ENCODE peak calls at places on chromosomes 11 and 22, in eight cellular contexts. G is GM12865, A is astrocyte of the spinal cord, X is colonic mucosa, N is cardiac fibroblast, B is fibroblast of villous mesenchyme, L is GM12864, O is neural crest cell. C is an unnamed sample.

GRCh38 chr22:36369922-36370781 is 17.6 kb downstream of the MYH9 start:
- DNase-seq in G (no peak), A (peak), X (peak), N (peak), B (no peak), L (no peak), O (no peak), C (no peak)

GRCh38 chr11:6979365-6979764 is 40.8 kb downstream of the ZNF214 start:
- DNase-seq in G (no peak), A (no peak), X (no peak), N (peak), B (peak), L (no peak), O (no peak), C (no peak)

GRCh38 chr11:34213366-34213765 is 107.9 kb downstream of the NAT10 start:
- DNase-seq in G (no peak), A (peak), X (no peak), N (peak), B (no peak), L (no peak), O (no peak), C (no peak)

GRCh38 chr11:12454782-12455181 is 77.4 kb downstream of the PARVA start:
- DNase-seq in G (no peak), A (peak), X (no peak), N (peak), B (peak), L (no peak), O (no peak), C (no peak)

GRCh38 chr22:37166675-37167066 is 17.0 kb upstream of the IL2RB start:
- DNase-seq in G (peak), A (peak), X (peak), N (peak), B (peak), L (peak), O (peak), C (peak)

GRCh38 chr11:87422566-87422965 is 384.8 kb downstream of the TMEM135 start:
- DNase-seq in G (no peak), A (no peak), X (no peak), N (no peak), B (no peak), L (no peak), O (no peak), C (no peak)

GRCh38 chr11:2762451-2762850 is 62.7 kb upstream of the KCNQ1OT1 start:
- DNase-seq in G (no peak), A (no peak), X (peak), N (no peak), B (no peak), L (no peak), O (no peak), C (no peak)

GRCh38 chr11:9260182-9261146 is 4.7 kb downstream of the DENND5A start:
- DNase-seq in G (peak), A (no peak), X (no peak), N (peak), B (no peak), L (peak), O (no peak), C (no peak)

GRCh38 chr11:9014826-9015225 is 11.0 kb upstream of the NRIP3 start:
- DNase-seq in G (no peak), A (no peak), X (no peak), N (no peak), B (no peak), L (no peak), O (no peak), C (no peak)

GRCh38 chr11:26331911-26332571 is at the start of gene ANO3:
- DNase-seq in G (peak), A (peak), X (peak), N (peak), B (peak), L (no peak), O (peak), C (peak)

GRCh38 chr11:60852639-60853468 is 2.9 kb downstream of the PTGDR2 start:
- DNase-seq in G (no peak), A (no peak), X (no peak), N (no peak), B (no peak), L (no peak), O (no peak), C (no peak)

GRCh38 chr11:2180775-2181370 is 9.3 kb upstream of the TH start:
- DNase-seq in G (no peak), A (no peak), X (no peak), N (peak), B (no peak), L (no peak), O (no peak), C (no peak)

GRCh38 chr11:84471501-84471900 is 1155.6 kb downstream of the DLG2 start:
- DNase-seq in G (no peak), A (no peak), X (no peak), N (no peak), B (no peak), L (no peak), O (no peak), C (no peak)

GRCh38 chr11:30852091-30852490 is 265.9 kb upstream of the MPPED2 start:
- DNase-seq in G (no peak), A (no peak), X (no peak), N (no peak), B (no peak), L (no peak), O (no peak), C (no peak)

GRCh38 chr11:67418476-67419281 is 3.2 kb downstream of the CARNS1 start:
- DNase-seq in G (no peak), A (no peak), X (no peak), N (no peak), B (no peak), L (no peak), O (no peak), C (no peak)

GRCh38 chr11:58999291-58999680 is 60.0 kb downstream of the GLYATL1 start:
- DNase-seq in G (peak), A (no peak), X (peak), N (no peak), B (no peak), L (no peak), O (no peak), C (no peak)

GRCh38 chr11:59000007-59000406 is 60.7 kb downstream of the GLYATL1 start:
- DNase-seq in G (no peak), A (no peak), X (no peak), N (peak), B (no peak), L (no peak), O (no peak), C (no peak)

GRCh38 chr11:58994171-58994570 is 54.9 kb downstream of the GLYATL1 start:
- DNase-seq in G (peak), A (no peak), X (no peak), N (no peak), B (no peak), L (no peak), O (no peak), C (no peak)

DNA sequence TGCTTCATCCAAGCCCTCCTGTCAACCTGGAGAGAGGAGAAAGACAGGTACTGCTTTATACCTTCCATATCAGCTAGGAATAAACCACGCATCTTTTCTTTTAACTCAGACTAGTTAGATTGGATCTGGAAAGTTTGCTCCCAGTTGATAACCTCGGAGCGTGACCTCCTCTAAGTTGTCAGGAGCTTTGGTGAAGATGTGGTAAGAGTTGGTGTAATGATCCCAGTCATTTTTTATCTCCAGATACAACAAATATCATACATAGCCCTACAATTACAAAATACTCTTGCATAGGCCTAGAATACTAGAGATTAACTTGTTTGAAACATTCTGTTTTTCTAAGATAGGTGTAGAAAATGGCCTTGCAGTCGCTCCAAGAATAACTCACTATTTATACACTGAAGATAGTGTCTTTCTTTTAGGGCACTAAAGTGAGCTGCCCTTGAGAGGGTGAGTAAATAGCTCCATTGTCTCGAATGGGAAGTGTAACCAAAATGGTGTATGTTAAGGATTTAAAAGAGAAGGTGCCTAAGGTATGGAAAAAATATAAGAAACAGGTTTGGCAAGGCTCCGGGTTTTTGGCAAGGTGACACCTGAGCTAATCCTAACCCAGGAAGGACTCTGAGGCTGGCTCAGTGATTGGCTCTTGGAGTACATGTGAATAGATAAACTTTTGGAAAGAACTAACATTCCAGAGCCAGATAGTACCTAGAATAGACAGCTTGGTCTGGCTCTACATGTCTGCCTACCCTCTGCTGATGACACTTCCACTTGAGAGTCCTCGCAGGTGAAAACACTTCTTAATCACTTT is 59.4 kb downstream of the GLYATL1 start:
- DNase-seq in G (no peak), A (no peak), X (no peak), N (no peak), B (no peak), L (no peak), O (no peak), C (no peak)
- TF ChIP-seq CTCF in G (no peak), A (no peak), X (no peak), N (no peak), B (no peak), L (no peak), O (no peak), C (no peak)

DNA sequence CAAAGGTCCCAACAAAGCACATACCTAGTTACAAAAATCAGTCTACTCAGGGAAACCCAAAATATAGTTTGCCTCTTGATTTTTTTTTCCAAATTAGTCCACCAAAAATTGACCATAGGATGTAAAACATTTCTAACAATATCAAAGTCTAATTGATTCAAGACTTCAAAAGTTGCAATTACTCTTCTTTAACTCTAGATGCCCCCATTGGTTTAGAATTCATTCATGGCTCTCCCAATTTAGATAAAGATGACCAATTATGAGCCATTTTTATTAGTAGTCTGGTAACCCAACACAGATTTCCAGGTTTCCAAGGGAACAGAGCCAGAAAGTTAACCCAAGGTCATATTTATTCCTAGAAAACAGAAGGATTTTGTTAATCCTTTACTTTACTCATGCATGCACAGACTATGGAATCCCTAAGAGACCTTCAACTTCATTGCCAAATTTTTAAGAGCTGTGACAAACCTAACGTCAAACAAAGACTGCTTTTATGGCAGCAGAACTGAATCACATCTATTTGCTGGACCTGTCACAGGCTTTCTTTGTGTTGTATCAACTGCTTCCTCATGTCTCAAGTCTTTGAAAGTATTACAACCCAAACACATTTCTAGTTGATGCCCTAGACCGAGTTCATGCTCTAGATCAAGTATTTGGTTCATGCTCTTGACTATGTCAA is 55.3 kb downstream of the C22orf42 start:
- DNase-seq in G (no peak), A (no peak), X (no peak), N (peak), B (peak), L (no peak), O (no peak), C (no peak)
- TF ChIP-seq CTCF in G (peak), A (no peak), X (no peak), N (peak), B (peak), L (peak), O (peak), C (peak)

GRCh38 chr11:130243816-130244215 is 70.9 kb downstream of the ZBTB44 start:
- DNase-seq in G (peak), A (no peak), X (no peak), N (no peak), B (peak), L (no peak), O (no peak), C (peak)

GRCh38 chr11:130246270-130246669 is 68.4 kb downstream of the ZBTB44 start:
- DNase-seq in G (no peak), A (no peak), X (no peak), N (no peak), B (no peak), L (no peak), O (no peak), C (no peak)

GRCh38 chr11:130237282-130238006 is 77.3 kb downstream of the ZBTB44 start:
- DNase-seq in G (peak), A (no peak), X (no peak), N (no peak), B (no peak), L (no peak), O (no peak), C (no peak)

GRCh38 chr11:130244851-130245250 is 69.9 kb downstream of the ZBTB44 start:
- DNase-seq in G (no peak), A (no peak), X (no peak), N (no peak), B (no peak), L (no peak), O (no peak), C (no peak)

GRCh38 chr11:130241697-130242096 is 73.0 kb downstream of the ZBTB44 start:
- DNase-seq in G (no peak), A (no peak), X (no peak), N (no peak), B (no peak), L (no peak), O (no peak), C (no peak)
- TF ChIP-seq CTCF in G (no peak), A (no peak), X (no peak), N (no peak), B (no peak), L (no peak), O (no peak), C (no peak)

GRCh38 chr11:133476570-133477262 is 55.6 kb downstream of the OPCML start:
- DNase-seq in G (no peak), A (no peak), X (no peak), N (no peak), B (no peak), L (no peak), O (no peak), C (no peak)

GRCh38 chr11:133474461-133474860 is 57.8 kb downstream of the OPCML start:
- DNase-seq in G (no peak), A (no peak), X (no peak), N (no peak), B (no peak), L (no peak), O (no peak), C (no peak)

GRCh38 chr11:133477263-133477625 is 55.1 kb downstream of the OPCML start:
- DNase-seq in G (no peak), A (no peak), X (no peak), N (no peak), B (no peak), L (no peak), O (no peak), C (no peak)

GRCh38 chr11:133479209-133479608 is 53.1 kb downstream of the OPCML start:
- DNase-seq in G (no peak), A (no peak), X (no peak), N (no peak), B (no peak), L (no peak), O (no peak), C (no peak)
- TF ChIP-seq CTCF in G (no peak), A (no peak), X (no peak), N (no peak), B (no peak), L (no peak), O (no peak), C (no peak)

GRCh38 chr11:32069361-32070058 is 21.4 kb upstream of the RCN1 start:
- DNase-seq in G (peak), A (no peak), X (no peak), N (no peak), B (no peak), L (no peak), O (no peak), C (peak)

GRCh38 chr11:32072872-32073661 is 17.8 kb upstream of the RCN1 start:
- DNase-seq in G (no peak), A (no peak), X (no peak), N (no peak), B (no peak), L (no peak), O (peak), C (no peak)

GRCh38 chr11:32068134-32068533 is 22.7 kb upstream of the RCN1 start:
- DNase-seq in G (no peak), A (peak), X (no peak), N (peak), B (peak), L (no peak), O (no peak), C (no peak)

GRCh38 chr11:32070707-32071106 is 20.2 kb upstream of the RCN1 start:
- DNase-seq in G (no peak), A (no peak), X (no peak), N (no peak), B (no peak), L (no peak), O (no peak), C (no peak)

GRCh38 chr11:32071811-32072210 is 19.1 kb upstream of the RCN1 start:
- DNase-seq in G (no peak), A (peak), X (no peak), N (peak), B (peak), L (no peak), O (no peak), C (no peak)
- TF ChIP-seq CTCF in G (peak), A (peak), X (no peak), N (peak), B (peak), L (no peak), O (peak), C (no peak)